ENCODE peak calls at places on chromosome 15, in ten cellular contexts. One of them, this sample, is unnamed.
A peak's percentile ranks its signal among the peaks of the same experiment; 100 is the strongest.

GRCh38 chr15:37204698-37205097 is 104.3 kb upstream of the MEIS2 start:
- DNase-seq in fibroblast of mammary gland: peak; percentile 21
- DNase-seq in GM12865: no peak
- DNase-seq in CD4-positive, alpha-beta T cell: no peak
- DNase-seq in esophagus muscularis mucosa: no peak
- DNase-seq in tibial artery: no peak
- DNase-seq in bronchial epithelial cell: no peak
- DNase-seq in cardiac fibroblast: no peak
- DNase-seq in WTC11: no peak
- DNase-seq in kidney: no peak
- DNase-seq in this sample: no peak

GRCh38 chr15:70252056-70252935 is 154.6 kb upstream of the TLE3 start:
- DNase-seq in WTC11: no peak
- DNase-seq in CD4-positive, alpha-beta T cell: no peak
- DNase-seq in GM12865: no peak
- DNase-seq in bronchial epithelial cell: peak; percentile 54
- DNase-seq in kidney: peak; percentile 68
- DNase-seq in cardiac fibroblast: no peak
- DNase-seq in esophagus muscularis mucosa: no peak
- DNase-seq in tibial artery: no peak
- DNase-seq in fibroblast of mammary gland: no peak
- DNase-seq in this sample: no peak

GRCh38 chr15:40092416-40093223 is 16.1 kb downstream of the BMF start:
- DNase-seq in WTC11: no peak
- DNase-seq in fibroblast of mammary gland: peak; percentile 92
- DNase-seq in CD4-positive, alpha-beta T cell: no peak
- DNase-seq in tibial artery: peak; percentile 80
- DNase-seq in esophagus muscularis mucosa: peak; percentile 94
- DNase-seq in kidney: peak; percentile 90
- DNase-seq in cardiac fibroblast: peak; percentile 19
- DNase-seq in GM12865: no peak
- DNase-seq in bronchial epithelial cell: no peak
- DNase-seq in this sample: no peak

GRCh38 chr15:79629687-79630086 is 197.6 kb downstream of the MINAR1 start:
- DNase-seq in WTC11: no peak
- DNase-seq in bronchial epithelial cell: no peak
- DNase-seq in CD4-positive, alpha-beta T cell: no peak
- DNase-seq in esophagus muscularis mucosa: peak; percentile 53
- DNase-seq in kidney: peak; percentile 86
- DNase-seq in GM12865: no peak
- DNase-seq in tibial artery: no peak
- DNase-seq in cardiac fibroblast: peak; percentile 22
- DNase-seq in fibroblast of mammary gland: peak; percentile 87
- DNase-seq in this sample: no peak

GRCh38 chr15:55897560-55898336 is 95.7 kb downstream of the NEDD4 start:
- DNase-seq in kidney: no peak
- DNase-seq in esophagus muscularis mucosa: no peak
- DNase-seq in GM12865: peak; percentile 7
- DNase-seq in CD4-positive, alpha-beta T cell: no peak
- DNase-seq in fibroblast of mammary gland: peak; percentile 62
- DNase-seq in cardiac fibroblast: peak; percentile 77
- DNase-seq in bronchial epithelial cell: peak; percentile 87
- DNase-seq in tibial artery: peak; percentile 31
- DNase-seq in WTC11: peak; percentile 67
- DNase-seq in this sample: peak; percentile 71

GRCh38 chr15:86336051-86336788 is 256.5 kb downstream of the AGBL1 start:
- DNase-seq in cardiac fibroblast: peak; percentile 4
- DNase-seq in GM12865: no peak
- DNase-seq in kidney: no peak
- DNase-seq in CD4-positive, alpha-beta T cell: no peak
- DNase-seq in esophagus muscularis mucosa: no peak
- DNase-seq in bronchial epithelial cell: peak; percentile 100
- DNase-seq in WTC11: no peak
- DNase-seq in fibroblast of mammary gland: peak; percentile 72
- DNase-seq in tibial artery: no peak
- DNase-seq in this sample: no peak

GRCh38 chr15:84669726-84670125 is 11.7 kb upstream of the NMB start:
- DNase-seq in tibial artery: no peak
- DNase-seq in fibroblast of mammary gland: peak; percentile 97
- DNase-seq in bronchial epithelial cell: no peak
- DNase-seq in kidney: no peak
- DNase-seq in esophagus muscularis mucosa: no peak
- DNase-seq in cardiac fibroblast: no peak
- DNase-seq in WTC11: no peak
- DNase-seq in CD4-positive, alpha-beta T cell: no peak
- DNase-seq in GM12865: no peak
- DNase-seq in this sample: no peak

GRCh38 chr15:48149858-48150257 is 28.2 kb downstream of the MYEF2 start:
- DNase-seq in cardiac fibroblast: peak; percentile 93
- DNase-seq in WTC11: no peak
- DNase-seq in esophagus muscularis mucosa: no peak
- DNase-seq in GM12865: no peak
- DNase-seq in kidney: no peak
- DNase-seq in bronchial epithelial cell: peak; percentile 90
- DNase-seq in fibroblast of mammary gland: peak; percentile 27
- DNase-seq in tibial artery: no peak
- DNase-seq in CD4-positive, alpha-beta T cell: no peak
- DNase-seq in this sample: no peak

GRCh38 chr15:59364238-59364637 is 8.4 kb downstream of the MYO1E start:
- DNase-seq in cardiac fibroblast: peak; percentile 67
- DNase-seq in GM12865: no peak
- DNase-seq in bronchial epithelial cell: peak; percentile 67
- DNase-seq in esophagus muscularis mucosa: no peak
- DNase-seq in WTC11: no peak
- DNase-seq in tibial artery: no peak
- DNase-seq in fibroblast of mammary gland: peak; percentile 60
- DNase-seq in CD4-positive, alpha-beta T cell: no peak
- DNase-seq in kidney: no peak
- DNase-seq in this sample: no peak

GRCh38 chr15:49044761-49045571 is 1.3 kb downstream of the SECISBP2L start:
- DNase-seq in bronchial epithelial cell: peak; percentile 19
- DNase-seq in WTC11: no peak
- DNase-seq in kidney: no peak
- DNase-seq in esophagus muscularis mucosa: no peak
- DNase-seq in CD4-positive, alpha-beta T cell: no peak
- DNase-seq in cardiac fibroblast: peak; percentile 21
- DNase-seq in fibroblast of mammary gland: peak; percentile 14
- DNase-seq in tibial artery: no peak
- DNase-seq in GM12865: no peak
- DNase-seq in this sample: no peak

GRCh38 chr15:48914717-48915116 is 36.8 kb downstream of the EID1 start:
- DNase-seq in GM12865: no peak
- DNase-seq in WTC11: no peak
- DNase-seq in cardiac fibroblast: no peak
- DNase-seq in kidney: no peak
- DNase-seq in fibroblast of mammary gland: no peak
- DNase-seq in esophagus muscularis mucosa: no peak
- DNase-seq in bronchial epithelial cell: no peak
- DNase-seq in tibial artery: no peak
- DNase-seq in CD4-positive, alpha-beta T cell: no peak
- DNase-seq in this sample: no peak

GRCh38 chr15:23877502-23878412 is 190.7 kb upstream of the NDN start:
- DNase-seq in kidney: peak; percentile 73
- DNase-seq in WTC11: peak; percentile 83
- DNase-seq in GM12865: peak; percentile 4
- DNase-seq in cardiac fibroblast: peak; percentile 9
- DNase-seq in tibial artery: no peak
- DNase-seq in fibroblast of mammary gland: peak; percentile 12
- DNase-seq in CD4-positive, alpha-beta T cell: no peak
- DNase-seq in bronchial epithelial cell: no peak
- DNase-seq in esophagus muscularis mucosa: no peak
- DNase-seq in this sample: peak; percentile 85

GRCh38 chr15:58052334-58052733 is 13.2 kb downstream of the ALDH1A2 start:
- DNase-seq in fibroblast of mammary gland: no peak
- DNase-seq in tibial artery: no peak
- DNase-seq in GM12865: no peak
- DNase-seq in kidney: peak; percentile 72
- DNase-seq in cardiac fibroblast: no peak
- DNase-seq in bronchial epithelial cell: no peak
- DNase-seq in WTC11: no peak
- DNase-seq in CD4-positive, alpha-beta T cell: no peak
- DNase-seq in esophagus muscularis mucosa: no peak
- DNase-seq in this sample: no peak

GRCh38 chr15:71015342-71015741 is 99.9 kb upstream of the THSD4 start:
- DNase-seq in fibroblast of mammary gland: no peak
- DNase-seq in tibial artery: no peak
- DNase-seq in esophagus muscularis mucosa: no peak
- DNase-seq in CD4-positive, alpha-beta T cell: no peak
- DNase-seq in WTC11: no peak
- DNase-seq in kidney: no peak
- DNase-seq in bronchial epithelial cell: no peak
- DNase-seq in GM12865: no peak
- DNase-seq in cardiac fibroblast: no peak
- DNase-seq in this sample: no peak

GRCh38 chr15:87576486-87577176 is 679.9 kb downstream of the NTRK3 start:
- DNase-seq in fibroblast of mammary gland: no peak
- DNase-seq in GM12865: no peak
- DNase-seq in WTC11: no peak
- DNase-seq in esophagus muscularis mucosa: no peak
- DNase-seq in cardiac fibroblast: no peak
- DNase-seq in tibial artery: no peak
- DNase-seq in bronchial epithelial cell: no peak
- DNase-seq in kidney: no peak
- DNase-seq in CD4-positive, alpha-beta T cell: no peak
- DNase-seq in this sample: no peak

GRCh38 chr15:63043391-63044076 is 987 bp downstream of the TPM1 start:
- DNase-seq in tibial artery: no peak
- DNase-seq in GM12865: no peak
- DNase-seq in cardiac fibroblast: no peak
- DNase-seq in fibroblast of mammary gland: no peak
- DNase-seq in kidney: peak; percentile 80
- DNase-seq in esophagus muscularis mucosa: no peak
- DNase-seq in bronchial epithelial cell: no peak
- DNase-seq in CD4-positive, alpha-beta T cell: no peak
- DNase-seq in WTC11: no peak
- DNase-seq in this sample: peak; percentile 38

GRCh38 chr15:26702381-26702780 is 70.5 kb downstream of the GABRB3 start:
- DNase-seq in bronchial epithelial cell: no peak
- DNase-seq in fibroblast of mammary gland: no peak
- DNase-seq in tibial artery: no peak
- DNase-seq in GM12865: no peak
- DNase-seq in esophagus muscularis mucosa: no peak
- DNase-seq in cardiac fibroblast: no peak
- DNase-seq in kidney: no peak
- DNase-seq in WTC11: no peak
- DNase-seq in CD4-positive, alpha-beta T cell: no peak
- DNase-seq in this sample: no peak

GRCh38 chr15:34239151-34239761 is 14.4 kb downstream of the EMC4 start:
- DNase-seq in fibroblast of mammary gland: peak; percentile 91
- DNase-seq in kidney: no peak
- DNase-seq in CD4-positive, alpha-beta T cell: no peak
- DNase-seq in tibial artery: no peak
- DNase-seq in GM12865: peak; percentile 36
- DNase-seq in bronchial epithelial cell: peak; percentile 99
- DNase-seq in WTC11: no peak
- DNase-seq in cardiac fibroblast: peak; percentile 92
- DNase-seq in esophagus muscularis mucosa: no peak
- DNase-seq in this sample: no peak

GRCh38 chr15:66721501-66721937 is 19.5 kb downstream of the SMAD6 start:
- DNase-seq in GM12865: no peak
- DNase-seq in tibial artery: no peak
- DNase-seq in fibroblast of mammary gland: peak; percentile 55
- DNase-seq in cardiac fibroblast: peak; percentile 42
- DNase-seq in bronchial epithelial cell: peak; percentile 37
- DNase-seq in kidney: no peak
- DNase-seq in CD4-positive, alpha-beta T cell: no peak
- DNase-seq in WTC11: no peak
- DNase-seq in esophagus muscularis mucosa: no peak
- DNase-seq in this sample: no peak

GRCh38 chr15:69035205-69035917 is 20.9 kb downstream of the NOX5 start:
- DNase-seq in GM12865: no peak
- DNase-seq in kidney: peak; percentile 82
- DNase-seq in CD4-positive, alpha-beta T cell: no peak
- DNase-seq in cardiac fibroblast: peak; percentile 15
- DNase-seq in bronchial epithelial cell: peak; percentile 77
- DNase-seq in esophagus muscularis mucosa: no peak
- DNase-seq in WTC11: peak; percentile 81
- DNase-seq in fibroblast of mammary gland: no peak
- DNase-seq in tibial artery: no peak
- DNase-seq in this sample: peak; percentile 36
- TF ChIP-seq CTCF in GM12865: no peak
- TF ChIP-seq CTCF in kidney: no peak
- TF ChIP-seq CTCF in CD4-positive, alpha-beta T cell: no peak
- TF ChIP-seq CTCF in cardiac fibroblast: peak; percentile 35
- TF ChIP-seq CTCF in bronchial epithelial cell: peak; percentile 27
- TF ChIP-seq CTCF in esophagus muscularis mucosa: no peak
- TF ChIP-seq CTCF in WTC11: peak; percentile 46
- TF ChIP-seq CTCF in fibroblast of mammary gland: no peak
- TF ChIP-seq CTCF in tibial artery: no peak
- TF ChIP-seq CTCF in this sample: no peak

GRCh38 chr15:60840306-60840702 is 361.4 kb upstream of the ICE2 start:
- DNase-seq in GM12865: no peak
- DNase-seq in fibroblast of mammary gland: peak; percentile 51
- DNase-seq in bronchial epithelial cell: no peak
- DNase-seq in cardiac fibroblast: peak; percentile 69
- DNase-seq in WTC11: no peak
- DNase-seq in kidney: no peak
- DNase-seq in CD4-positive, alpha-beta T cell: no peak
- DNase-seq in tibial artery: no peak
- DNase-seq in esophagus muscularis mucosa: no peak
- DNase-seq in this sample: no peak
- TF ChIP-seq CTCF in GM12865: no peak
- TF ChIP-seq CTCF in fibroblast of mammary gland: no peak
- TF ChIP-seq CTCF in bronchial epithelial cell: no peak
- TF ChIP-seq CTCF in cardiac fibroblast: peak; percentile 26
- TF ChIP-seq CTCF in WTC11: no peak
- TF ChIP-seq CTCF in kidney: no peak
- TF ChIP-seq CTCF in CD4-positive, alpha-beta T cell: no peak
- TF ChIP-seq CTCF in tibial artery: no peak
- TF ChIP-seq CTCF in esophagus muscularis mucosa: no peak
- TF ChIP-seq CTCF in this sample: no peak

DNA sequence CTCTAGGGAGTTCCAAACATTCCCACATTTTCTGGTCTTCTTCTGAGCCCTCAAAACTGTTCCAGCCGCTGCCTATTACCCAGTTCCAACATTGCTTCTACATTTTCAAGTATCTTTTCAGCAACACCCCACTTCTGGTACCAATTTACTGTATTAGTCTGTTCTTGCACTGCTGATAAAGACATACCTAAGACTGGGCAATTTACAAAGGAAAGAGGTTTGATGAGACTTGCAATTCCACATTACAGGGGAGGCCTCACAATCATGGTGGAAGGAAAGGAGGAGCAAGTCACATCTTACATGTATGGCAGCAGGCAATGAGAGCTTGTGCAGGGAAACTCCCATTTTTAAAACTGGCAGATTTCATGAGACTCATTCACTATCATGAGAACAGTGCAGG is 629.1 kb upstream of the NR2F2 start:
- DNase-seq in CD4-positive, alpha-beta T cell: no peak
- DNase-seq in cardiac fibroblast: no peak
- DNase-seq in esophagus muscularis mucosa: no peak
- DNase-seq in WTC11: no peak
- DNase-seq in bronchial epithelial cell: no peak
- DNase-seq in fibroblast of mammary gland: no peak
- DNase-seq in GM12865: no peak
- DNase-seq in tibial artery: no peak
- DNase-seq in kidney: no peak
- DNase-seq in this sample: no peak
- TF ChIP-seq CTCF in CD4-positive, alpha-beta T cell: no peak
- TF ChIP-seq CTCF in cardiac fibroblast: no peak
- TF ChIP-seq CTCF in esophagus muscularis mucosa: no peak
- TF ChIP-seq CTCF in WTC11: no peak
- TF ChIP-seq CTCF in bronchial epithelial cell: no peak
- TF ChIP-seq CTCF in fibroblast of mammary gland: no peak
- TF ChIP-seq CTCF in GM12865: no peak
- TF ChIP-seq CTCF in tibial artery: no peak
- TF ChIP-seq CTCF in kidney: no peak
- TF ChIP-seq CTCF in this sample: no peak

GRCh38 chr15:52677593-52677992 is 1.6 kb downstream of the ATOSA start:
- DNase-seq in WTC11: no peak
- DNase-seq in bronchial epithelial cell: peak; percentile 21
- DNase-seq in tibial artery: no peak
- DNase-seq in cardiac fibroblast: no peak
- DNase-seq in kidney: no peak
- DNase-seq in esophagus muscularis mucosa: no peak
- DNase-seq in GM12865: no peak
- DNase-seq in fibroblast of mammary gland: no peak
- DNase-seq in CD4-positive, alpha-beta T cell: no peak
- DNase-seq in this sample: no peak
- TF ChIP-seq CTCF in WTC11: no peak
- TF ChIP-seq CTCF in bronchial epithelial cell: no peak
- TF ChIP-seq CTCF in tibial artery: no peak
- TF ChIP-seq CTCF in cardiac fibroblast: no peak
- TF ChIP-seq CTCF in kidney: no peak
- TF ChIP-seq CTCF in esophagus muscularis mucosa: no peak
- TF ChIP-seq CTCF in GM12865: no peak
- TF ChIP-seq CTCF in fibroblast of mammary gland: no peak
- TF ChIP-seq CTCF in CD4-positive, alpha-beta T cell: no peak
- TF ChIP-seq CTCF in this sample: no peak